ENCODE peak calls at places on chromosomes 7 and 10, in ten cellular contexts. X is endodermal cell, F is cardiac fibroblast, U is astrocyte of the spinal cord, J is foreskin fibroblast, L is GM12864, O is BE2C, N is ascending aorta, M is upper lobe of right lung, K is mucosa of descending colon. E is an unnamed sample.

GRCh38 chr10:71285180-71285545 is 33.9 kb upstream of the SLC29A3 start:
- DNase-seq in X (peak; percentile 90), F (peak; percentile 49), U (no peak), J (no peak), L (no peak), O (peak; percentile 67), N (no peak), M (no peak), K (no peak), E (peak; percentile 37)

GRCh38 chr10:76251773-76252617 is 820.6 kb downstream of the LRMDA start:
- DNase-seq in X (no peak), F (peak; percentile 84), U (peak; percentile 92), J (peak; percentile 56), L (no peak), O (no peak), N (no peak), M (peak; percentile 65), K (peak; percentile 74), E (peak; percentile 100)

GRCh38 chr7:132424277-132424676 is 152.0 kb downstream of the PLXNA4 start:
- DNase-seq in X (no peak), F (no peak), U (no peak), J (no peak), L (no peak), O (no peak), N (no peak), M (no peak), K (no peak), E (no peak)

GRCh38 chr7:138756591-138757222 is 41.1 kb upstream of the TMEM213 start:
- DNase-seq in X (no peak), F (no peak), U (no peak), J (no peak), L (no peak), O (peak; percentile 19), N (no peak), M (no peak), K (no peak), E (no peak)

GRCh38 chr7:29192284-29192683 is 2.3 kb upstream of the CHN2 start:
- DNase-seq in X (no peak), F (no peak), U (no peak), J (no peak), L (no peak), O (no peak), N (no peak), M (no peak), K (no peak), E (no peak)

GRCh38 chr10:122515588-122516231 is 44.8 kb upstream of the DMBT1 start:
- DNase-seq in X (no peak), F (peak; percentile 43), U (peak; percentile 67), J (no peak), L (peak; percentile 38), O (no peak), N (no peak), M (no peak), K (peak; percentile 73), E (peak; percentile 67)

GRCh38 chr10:62852961-62853702 is 37.0 kb upstream of the EGR2 start:
- DNase-seq in X (no peak), F (no peak), U (no peak), J (no peak), L (peak; percentile 76), O (no peak), N (no peak), M (no peak), K (no peak), E (no peak)

GRCh38 chr7:53350241-53350640 is 314.8 kb downstream of the POM121L12 start:
- DNase-seq in X (peak; percentile 93), F (no peak), U (no peak), J (no peak), L (no peak), O (peak; percentile 76), N (no peak), M (no peak), K (no peak), E (no peak)

GRCh38 chr10:21995557-21995956 is 8.0 kb downstream of the DNAJC1 start:
- DNase-seq in X (no peak), F (peak; percentile 41), U (no peak), J (no peak), L (no peak), O (no peak), N (no peak), M (no peak), K (no peak), E (peak; percentile 65)

GRCh38 chr7:128924706-128925588 is 12.8 kb upstream of the IRF5 start:
- DNase-seq in X (no peak), F (no peak), U (no peak), J (no peak), L (no peak), O (no peak), N (no peak), M (peak; percentile 19), K (peak; percentile 8), E (no peak)

GRCh38 chr10:5045095-5045494 is 41.4 kb upstream of the AKR1C2 start:
- DNase-seq in X (peak; percentile 44), F (no peak), U (no peak), J (no peak), L (no peak), O (no peak), N (no peak), M (peak; percentile 72), K (no peak), E (no peak)

GRCh38 chr7:31825576-31825975 is 138.6 kb downstream of the PPP1R17 start:
- DNase-seq in X (peak; percentile 63), F (no peak), U (no peak), J (no peak), L (no peak), O (no peak), N (no peak), M (no peak), K (no peak), E (no peak)

GRCh38 chr10:73386583-73386982 is 27.3 kb downstream of the ANXA7 start:
- DNase-seq in X (no peak), F (no peak), U (no peak), J (no peak), L (no peak), O (no peak), N (no peak), M (no peak), K (no peak), E (no peak)

GRCh38 chr10:126407831-126408230 is 19.6 kb upstream of the ADAM12 start:
- DNase-seq in X (no peak), F (peak; percentile 27), U (no peak), J (no peak), L (no peak), O (no peak), N (no peak), M (no peak), K (no peak), E (no peak)

GRCh38 chr7:56106108-56107073 is at the start of gene CHCHD2:
- DNase-seq in X (peak; percentile 78), F (peak; percentile 99), U (peak; percentile 99), J (peak; percentile 99), L (peak; percentile 99), O (peak; percentile 96), N (peak; percentile 94), M (peak; percentile 97), K (peak; percentile 98), E (peak; percentile 99)

GRCh38 chr7:56107954-56108258 is 1.6 kb upstream of the CHCHD2 start:
- DNase-seq in X (no peak), F (no peak), U (no peak), J (no peak), L (no peak), O (no peak), N (no peak), M (no peak), K (no peak), E (no peak)

GRCh38 chr7:56099653-56100052 is 6.6 kb downstream of the CHCHD2 start:
- DNase-seq in X (no peak), F (no peak), U (no peak), J (no peak), L (no peak), O (no peak), N (no peak), M (no peak), K (no peak), E (no peak)

GRCh38 chr7:56110611-56111010 is 4.3 kb upstream of the CHCHD2 start:
- DNase-seq in X (no peak), F (no peak), U (no peak), J (no peak), L (no peak), O (no peak), N (no peak), M (no peak), K (no peak), E (no peak)

GRCh38 chr7:56105508-56105907 is 768 bp downstream of the CHCHD2 start:
- DNase-seq in X (no peak), F (peak; percentile 62), U (peak; percentile 79), J (peak; percentile 79), L (peak; percentile 30), O (no peak), N (no peak), M (no peak), K (no peak), E (peak; percentile 87)
- TF ChIP-seq CTCF in X (no peak), F (no peak), U (no peak), J (no peak), L (no peak), O (no peak), N (no peak), M (no peak), K (no peak), E (no peak)

GRCh38 chr7:94393251-94393758 is 1.4 kb upstream of the COL1A2 start:
- DNase-seq in X (peak; percentile 78), F (peak; percentile 69), U (no peak), J (no peak), L (no peak), O (no peak), N (no peak), M (no peak), K (no peak), E (peak; percentile 59)
- H3K4me3 ChIP-seq in X (no peak overlapping the region), F (peak overlapping the region; percentile 82), U (peak overlapping the region; percentile 61), J (peak overlapping the region; percentile 81), L (no peak overlapping the region), O (no peak overlapping the region), N (peak overlapping the region; percentile 80), M (peak overlapping the region; percentile 57), K (no peak overlapping the region), E (peak overlapping the region; percentile 83)

DNA sequence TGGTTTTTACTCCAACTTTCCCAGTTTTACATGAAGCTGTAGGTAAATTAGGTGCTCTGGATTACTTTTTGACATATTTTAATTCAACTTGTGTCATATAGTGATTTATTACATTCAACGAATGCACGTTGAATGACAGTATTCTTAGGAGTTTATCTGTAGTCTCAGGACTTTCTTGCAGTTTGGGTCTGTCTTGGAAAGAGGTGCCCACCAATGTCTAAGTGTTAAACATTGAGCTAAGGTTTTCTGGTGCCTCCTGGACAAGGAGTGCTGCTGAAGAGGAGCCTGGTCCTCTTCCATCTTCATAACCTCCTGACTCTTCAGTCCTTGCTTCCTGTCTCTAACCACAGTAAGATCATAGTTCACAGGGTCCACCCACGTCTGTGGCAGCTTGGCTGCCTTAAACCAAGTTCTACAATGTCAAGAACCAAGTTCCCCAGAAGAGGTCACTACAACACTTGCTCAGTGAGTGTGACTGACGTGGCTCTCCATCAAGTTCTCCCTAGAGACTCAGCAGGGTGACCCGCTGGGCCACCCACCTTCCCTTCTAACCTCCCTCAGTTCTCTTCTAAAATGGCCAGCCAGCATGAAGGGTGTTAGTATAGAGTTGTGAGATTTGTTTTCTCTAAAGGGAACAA is 6.1 kb downstream of the NPY start:
- DNase-seq in X (peak; percentile 81), F (peak; percentile 18), U (peak; percentile 28), J (peak; percentile 4), L (peak; percentile 73), O (peak; percentile 53), N (no peak), M (peak; percentile 64), K (no peak), E (peak; percentile 17)
- TF ChIP-seq CTCF in X (peak; percentile 78), F (no peak), U (peak; percentile 23), J (no peak), L (peak; percentile 77), O (peak; percentile 74), N (no peak), M (peak; percentile 43), K (no peak), E (peak; percentile 5)

GRCh38 chr10:7483848-7484247 is 73.0 kb upstream of the SFMBT2 start:
- DNase-seq in X (no peak), F (no peak), U (no peak), J (no peak), L (no peak), O (no peak), N (no peak), M (no peak), K (no peak), E (no peak)
- H3K4me3 ChIP-seq in X (no peak overlapping the region), F (no peak overlapping the region), U (no peak overlapping the region), J (no peak overlapping the region), L (no peak overlapping the region), O (no peak overlapping the region), N (no peak overlapping the region), M (no peak overlapping the region), K (no peak overlapping the region), E (no peak overlapping the region)

E was measured in fibroblast of villous mesenchyme.